ENCODE peak calls at places on chromosomes 5 and 9, in six cellular contexts. One of them, this sample, is unnamed.

GRCh38 chr9:137301086-137301947 is 754 bp downstream of the NRARP start:
- DNase-seq in HCT116: peak
- DNase-seq in GM23338: peak
- DNase-seq in MM.1S: no peak
- DNase-seq in PC-3: peak
- DNase-seq in hepatocyte: peak
- DNase-seq in this sample: peak

GRCh38 chr5:171386861-171387254 is 791 bp upstream of the NPM1 start:
- DNase-seq in HCT116: no peak
- DNase-seq in GM23338: peak
- DNase-seq in MM.1S: no peak
- DNase-seq in PC-3: no peak
- DNase-seq in hepatocyte: peak
- DNase-seq in this sample: peak

GRCh38 chr5:180799194-180799593 is 3.4 kb downstream of the MGAT1 start:
- DNase-seq in HCT116: no peak
- DNase-seq in GM23338: peak
- DNase-seq in MM.1S: no peak
- DNase-seq in PC-3: peak
- DNase-seq in hepatocyte: peak
- DNase-seq in this sample: peak

GRCh38 chr9:2469681-2470141 is 151.9 kb upstream of the VLDLR start:
- DNase-seq in HCT116: no peak
- DNase-seq in GM23338: peak
- DNase-seq in MM.1S: peak
- DNase-seq in PC-3: peak
- DNase-seq in hepatocyte: no peak
- DNase-seq in this sample: peak

GRCh38 chr5:40258205-40258604 is 421.5 kb upstream of the PTGER4 start:
- DNase-seq in HCT116: no peak
- DNase-seq in GM23338: no peak
- DNase-seq in MM.1S: no peak
- DNase-seq in PC-3: no peak
- DNase-seq in hepatocyte: no peak
- DNase-seq in this sample: no peak

GRCh38 chr5:102540251-102540812 is 41.5 kb upstream of the SLCO6A1 start:
- DNase-seq in HCT116: no peak
- DNase-seq in GM23338: no peak
- DNase-seq in MM.1S: no peak
- DNase-seq in PC-3: no peak
- DNase-seq in hepatocyte: no peak
- DNase-seq in this sample: no peak

GRCh38 chr5:51621156-51621555 is 237.9 kb downstream of the ISL1 start:
- DNase-seq in HCT116: no peak
- DNase-seq in GM23338: no peak
- DNase-seq in MM.1S: no peak
- DNase-seq in PC-3: peak
- DNase-seq in hepatocyte: no peak
- DNase-seq in this sample: peak

GRCh38 chr5:41102341-41102740 is 31.2 kb upstream of the MROH2B start:
- DNase-seq in HCT116: no peak
- DNase-seq in GM23338: no peak
- DNase-seq in MM.1S: no peak
- DNase-seq in PC-3: no peak
- DNase-seq in hepatocyte: no peak
- DNase-seq in this sample: no peak

GRCh38 chr5:148794275-148794674 is 32.1 kb upstream of the ADRB2 start:
- DNase-seq in HCT116: no peak
- DNase-seq in GM23338: no peak
- DNase-seq in MM.1S: no peak
- DNase-seq in PC-3: no peak
- DNase-seq in hepatocyte: no peak
- DNase-seq in this sample: no peak

GRCh38 chr5:137137013-137137632 is 362.0 kb downstream of the SPOCK1 start:
- DNase-seq in HCT116: no peak
- DNase-seq in GM23338: no peak
- DNase-seq in MM.1S: no peak
- DNase-seq in PC-3: no peak
- DNase-seq in hepatocyte: no peak
- DNase-seq in this sample: peak

GRCh38 chr5:169511708-169512107 is 71.9 kb upstream of the SPDL1 start:
- DNase-seq in HCT116: no peak
- DNase-seq in GM23338: peak
- DNase-seq in MM.1S: no peak
- DNase-seq in PC-3: no peak
- DNase-seq in hepatocyte: no peak
- DNase-seq in this sample: peak
- TF ChIP-seq CTCF in HCT116: no peak
- TF ChIP-seq CTCF in GM23338: no peak
- TF ChIP-seq CTCF in MM.1S: no peak
- TF ChIP-seq CTCF in PC-3: peak
- TF ChIP-seq CTCF in hepatocyte: no peak
- TF ChIP-seq CTCF in this sample: peak

GRCh38 chr9:127192744-127193143 is 70.3 kb upstream of the ANGPTL2 start:
- DNase-seq in HCT116: no peak
- DNase-seq in GM23338: no peak
- DNase-seq in MM.1S: no peak
- DNase-seq in PC-3: no peak
- DNase-seq in hepatocyte: no peak
- DNase-seq in this sample: no peak
- TF ChIP-seq EZH2phosphoT487 in HCT116: no peak
- TF ChIP-seq EZH2phosphoT487 in GM23338: no peak
- TF ChIP-seq EZH2phosphoT487 in MM.1S: no peak
- TF ChIP-seq EZH2phosphoT487 in PC-3: no peak
- TF ChIP-seq EZH2phosphoT487 in hepatocyte: no peak
- TF ChIP-seq EZH2phosphoT487 in this sample: no peak

DNA sequence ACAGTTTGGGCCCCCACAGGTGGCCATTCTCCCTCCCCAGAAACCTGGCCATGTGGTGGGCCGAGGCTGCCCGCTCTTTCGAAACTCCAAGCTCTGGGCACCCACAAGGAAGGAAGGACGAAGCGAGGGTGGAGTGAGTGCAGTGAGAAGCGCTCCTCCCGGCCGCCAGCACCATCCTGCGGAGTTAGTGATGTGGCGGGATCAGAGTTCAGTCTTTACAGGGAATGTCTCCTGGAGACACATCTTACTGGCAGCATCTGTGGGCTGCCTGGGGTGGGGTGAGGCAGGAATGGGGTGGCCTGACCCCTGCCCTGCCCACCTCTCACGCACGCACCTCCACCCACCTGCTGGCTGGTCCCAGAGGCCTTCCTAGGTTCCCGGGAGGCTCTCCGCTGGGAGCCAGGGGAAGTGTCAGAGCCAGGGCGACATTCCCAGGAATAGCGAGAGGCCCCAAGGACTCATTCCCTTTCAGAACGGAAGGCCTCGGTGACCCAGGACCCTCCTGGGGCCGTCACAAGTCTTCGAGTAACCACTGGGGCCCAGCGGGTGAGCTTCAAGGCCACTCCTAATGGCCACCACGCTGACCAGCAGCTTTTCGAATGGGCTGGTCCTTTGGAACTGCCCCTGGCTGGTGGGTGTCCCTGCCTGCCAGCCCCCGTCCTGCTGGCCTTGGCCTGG is 5.5 kb upstream of the RNU6ATAC start:
- DNase-seq in HCT116: no peak
- DNase-seq in GM23338: no peak
- DNase-seq in MM.1S: no peak
- DNase-seq in PC-3: no peak
- DNase-seq in hepatocyte: no peak
- DNase-seq in this sample: no peak
- TF ChIP-seq EZH2 in HCT116: no peak
- TF ChIP-seq EZH2 in GM23338: no peak
- TF ChIP-seq EZH2 in MM.1S: no peak
- TF ChIP-seq EZH2 in PC-3: no peak
- TF ChIP-seq EZH2 in hepatocyte: no peak
- TF ChIP-seq EZH2 in this sample: no peak

GRCh38 chr9:119991797-119992196 is 588.2 kb downstream of the CDK5RAP2 start:
- DNase-seq in HCT116: no peak
- DNase-seq in GM23338: no peak
- DNase-seq in MM.1S: no peak
- DNase-seq in PC-3: no peak
- DNase-seq in hepatocyte: no peak
- DNase-seq in this sample: no peak

GRCh38 chr9:119986205-119986604 is 593.8 kb downstream of the CDK5RAP2 start:
- DNase-seq in HCT116: no peak
- DNase-seq in GM23338: no peak
- DNase-seq in MM.1S: no peak
- DNase-seq in PC-3: no peak
- DNase-seq in hepatocyte: no peak
- DNase-seq in this sample: no peak
- TF ChIP-seq CTCF in HCT116: no peak
- TF ChIP-seq CTCF in GM23338: peak
- TF ChIP-seq CTCF in MM.1S: no peak
- TF ChIP-seq CTCF in PC-3: no peak
- TF ChIP-seq CTCF in hepatocyte: no peak
- TF ChIP-seq CTCF in this sample: no peak

GRCh38 chr5:72166070-72166979 is 59.0 kb downstream of the MAP1B start:
- DNase-seq in HCT116: no peak
- DNase-seq in GM23338: peak
- DNase-seq in MM.1S: no peak
- DNase-seq in PC-3: no peak
- DNase-seq in hepatocyte: peak
- DNase-seq in this sample: peak
- TF ChIP-seq EZH2phosphoT487 in HCT116: no peak
- TF ChIP-seq EZH2phosphoT487 in GM23338: no peak
- TF ChIP-seq EZH2phosphoT487 in MM.1S: no peak
- TF ChIP-seq EZH2phosphoT487 in PC-3: no peak
- TF ChIP-seq EZH2phosphoT487 in hepatocyte: no peak
- TF ChIP-seq EZH2phosphoT487 in this sample: no peak

GRCh38 chr9:136193127-136193890 is 11.6 kb downstream of the LHX3 start:
- DNase-seq in HCT116: no peak
- DNase-seq in GM23338: peak
- DNase-seq in MM.1S: no peak
- DNase-seq in PC-3: no peak
- DNase-seq in hepatocyte: no peak
- DNase-seq in this sample: no peak
- TF ChIP-seq EZH2 in HCT116: no peak
- TF ChIP-seq EZH2 in GM23338: peak
- TF ChIP-seq EZH2 in MM.1S: no peak
- TF ChIP-seq EZH2 in PC-3: no peak
- TF ChIP-seq EZH2 in hepatocyte: peak
- TF ChIP-seq EZH2 in this sample: peak

GRCh38 chr5:65102826-65103673 is 334.3 kb downstream of the CWC27 start:
- DNase-seq in HCT116: no peak
- DNase-seq in GM23338: peak
- DNase-seq in MM.1S: peak
- DNase-seq in PC-3: peak
- DNase-seq in hepatocyte: peak
- DNase-seq in this sample: peak

GRCh38 chr5:65102501-65102825 is 333.7 kb downstream of the CWC27 start:
- DNase-seq in HCT116: no peak
- DNase-seq in GM23338: no peak
- DNase-seq in MM.1S: no peak
- DNase-seq in PC-3: no peak
- DNase-seq in hepatocyte: no peak
- DNase-seq in this sample: no peak

GRCh38 chr5:65103674-65104035 is 334.9 kb downstream of the CWC27 start:
- DNase-seq in HCT116: no peak
- DNase-seq in GM23338: peak
- DNase-seq in MM.1S: no peak
- DNase-seq in PC-3: no peak
- DNase-seq in hepatocyte: no peak
- DNase-seq in this sample: no peak

GRCh38 chr5:65101706-65102105 is 333.0 kb downstream of the CWC27 start:
- DNase-seq in HCT116: no peak
- DNase-seq in GM23338: no peak
- DNase-seq in MM.1S: no peak
- DNase-seq in PC-3: no peak
- DNase-seq in hepatocyte: no peak
- DNase-seq in this sample: no peak

GRCh38 chr5:65100846-65101678 is 332.3 kb downstream of the CWC27 start:
- DNase-seq in HCT116: peak
- DNase-seq in GM23338: peak
- DNase-seq in MM.1S: peak
- DNase-seq in PC-3: peak
- DNase-seq in hepatocyte: peak
- DNase-seq in this sample: peak
- TF ChIP-seq CTCF in HCT116: peak
- TF ChIP-seq CTCF in GM23338: peak
- TF ChIP-seq CTCF in MM.1S: peak
- TF ChIP-seq CTCF in PC-3: peak
- TF ChIP-seq CTCF in hepatocyte: peak
- TF ChIP-seq CTCF in this sample: peak

This sample was measured in neural progenitor cell.